ENCODE peak calls at places on chromosomes 12 and 14, in four cellular contexts. One of them, this sample, is unnamed.

GRCh38 chr12:11880424-11880823 is 190.3 kb upstream of the BCL2L14 start:
- DNase-seq in endodermal cell: no peak
- DNase-seq in COR-L47: no peak
- DNase-seq in ecto neural progenitor cell: no peak
- DNase-seq in this sample: no peak

GRCh38 chr12:87779858-87780498 is 249.2 kb downstream of the C12orf50 start:
- DNase-seq in endodermal cell: no peak
- DNase-seq in COR-L47: peak; percentile 36
- DNase-seq in ecto neural progenitor cell: no peak
- DNase-seq in this sample: no peak

GRCh38 chr12:26612203-26612602 is 220.8 kb downstream of the ITPR2 start:
- DNase-seq in COR-L47: no peak
- DNase-seq in ecto neural progenitor cell: no peak
- DNase-seq in endodermal cell: no peak
- DNase-seq in this sample: no peak

GRCh38 chr12:67593041-67593870 is 55.3 kb upstream of the DYRK2 start:
- DNase-seq in endodermal cell: peak; percentile 52
- DNase-seq in COR-L47: no peak
- DNase-seq in ecto neural progenitor cell: no peak
- DNase-seq in this sample: no peak

GRCh38 chr14:67883717-67884116 is 64.1 kb downstream of the RAD51B start:
- DNase-seq in COR-L47: no peak
- DNase-seq in endodermal cell: no peak
- DNase-seq in ecto neural progenitor cell: no peak
- DNase-seq in this sample: no peak

GRCh38 chr12:104823985-104824441 is 134.1 kb downstream of the SLC41A2 start:
- DNase-seq in ecto neural progenitor cell: no peak
- DNase-seq in endodermal cell: no peak
- DNase-seq in COR-L47: no peak
- DNase-seq in this sample: no peak

GRCh38 chr12:104352106-104352713 is 48.7 kb downstream of the EID3 start:
- DNase-seq in COR-L47: no peak
- DNase-seq in endodermal cell: peak; percentile 38
- DNase-seq in ecto neural progenitor cell: peak; percentile 28
- DNase-seq in this sample: peak; percentile 42

GRCh38 chr12:53231859-53232640 is at the start of gene RARG:
- DNase-seq in ecto neural progenitor cell: peak; percentile 78
- DNase-seq in endodermal cell: peak; percentile 89
- DNase-seq in COR-L47: peak; percentile 23
- DNase-seq in this sample: peak; percentile 91